ENCODE peak calls at places on chromosomes 4 and X, in five cellular contexts. V is T-helper 9 cell, T is ureter, Q is epithelial cell of proximal tubule, F is GM06990. P is an unnamed sample.

GRCh38 chr4:128386761-128387599 is 99.4 kb upstream of the PGRMC2 start:
- DNase-seq in V (no peak), T (peak; percentile 93), Q (peak; percentile 92), F (no peak), P (peak; percentile 68)

GRCh38 chrX:120768681-120769080 is 107.0 kb downstream of the CT47B1 start:
- DNase-seq in V (no peak), T (no peak), Q (no peak), F (no peak), P (no peak)

GRCh38 chr4:124318292-124318691 is 394.2 kb downstream of the ANKRD50 start:
- DNase-seq in V (no peak), T (no peak), Q (no peak), F (no peak), P (no peak)

GRCh38 chrX:14922437-14922836 is 49.2 kb downstream of the MOSPD2 start:
- DNase-seq in V (no peak), T (no peak), Q (no peak), F (no peak), P (no peak)

GRCh38 chrX:19579485-19579884 is 64.2 kb upstream of the MAP3K15 start:
- DNase-seq in V (no peak), T (no peak), Q (no peak), F (no peak), P (no peak)

GRCh38 chr4:146638801-146639351 is at the start of gene POU4F2:
- DNase-seq in V (no peak), T (no peak), Q (no peak), F (no peak), P (no peak)

GRCh38 chr4:82948647-82949204 is 48.2 kb downstream of the THAP9 start:
- DNase-seq in V (no peak), T (no peak), Q (no peak), F (no peak), P (no peak)

GRCh38 chr4:137363496-137363895 is 168.8 kb downstream of the PCDH18 start:
- DNase-seq in V (no peak), T (no peak), Q (no peak), F (no peak), P (no peak)

GRCh38 chrX:26845051-26845450 is 618.1 kb downstream of the PPP4R3C start:
- DNase-seq in V (no peak), T (no peak), Q (no peak), F (no peak), P (no peak)